ENCODE peak calls at places on chromosome 1, in nine cellular contexts. P, Y, B, I, F, V, L, O and M are unnamed samples.

GRCh38 chr1:152018537-152018936 is 18.3 kb downstream of the S100A11 start:
- DNase-seq in P (no peak), Y (no peak), B (no peak), I (no peak), F (no peak), V (no peak), L (peak; percentile 46), O (no peak), M (no peak)

GRCh38 chr1:47915677-47916353 is 81.4 kb downstream of the TRABD2B start:
- DNase-seq in P (no peak), Y (no peak), B (no peak), I (no peak), F (no peak), V (no peak), L (no peak), O (no peak), M (no peak)

GRCh38 chr1:7172804-7173203 is 387.6 kb downstream of the CAMTA1 start:
- DNase-seq in P (peak; percentile 87), Y (no peak), B (peak; percentile 16), I (peak; percentile 72), F (no peak), V (no peak), L (no peak), O (no peak), M (peak; percentile 71)

GRCh38 chr1:11357291-11357690 is 84.3 kb downstream of the UBIAD1 start:
- DNase-seq in P (no peak), Y (no peak), B (no peak), I (no peak), F (no peak), V (no peak), L (no peak), O (no peak), M (no peak)

GRCh38 chr1:176954242-176954641 is 210.3 kb downstream of the ASTN1 start:
- DNase-seq in P (no peak), Y (no peak), B (no peak), I (no peak), F (no peak), V (no peak), L (no peak), O (no peak), M (no peak)

GRCh38 chr1:36760081-36760480 is 274.2 kb downstream of the GRIK3 start:
- DNase-seq in P (no peak), Y (no peak), B (no peak), I (no peak), F (no peak), V (no peak), L (no peak), O (no peak), M (no peak)

GRCh38 chr1:12063141-12064072 is at the start of gene TNFRSF8:
- DNase-seq in P (no peak), Y (no peak), B (no peak), I (no peak), F (no peak), V (no peak), L (peak; percentile 17), O (no peak), M (peak; percentile 39)

GRCh38 chr1:116104667-116105066 is 6.5 kb upstream of the MAB21L3 start:
- DNase-seq in P (no peak), Y (no peak), B (no peak), I (no peak), F (no peak), V (no peak), L (no peak), O (no peak), M (no peak)

GRCh38 chr1:238624786-238625185 is 734.1 kb upstream of the ZP4 start:
- DNase-seq in P (no peak), Y (no peak), B (no peak), I (no peak), F (no peak), V (no peak), L (no peak), O (no peak), M (no peak)

GRCh38 chr1:244316986-244317655 is 134.6 kb downstream of the ADSS2 start:
- DNase-seq in P (no peak), Y (no peak), B (no peak), I (no peak), F (no peak), V (no peak), L (no peak), O (no peak), M (no peak)

GRCh38 chr1:44421374-44422028 is 16.4 kb downstream of the RNF220 start:
- DNase-seq in P (no peak), Y (no peak), B (no peak), I (no peak), F (no peak), V (no peak), L (no peak), O (no peak), M (no peak)

GRCh38 chr1:44425327-44426082 is 20.4 kb downstream of the RNF220 start:
- DNase-seq in P (no peak), Y (no peak), B (no peak), I (no peak), F (no peak), V (no peak), L (no peak), O (no peak), M (no peak)

GRCh38 chr1:44423706-44424546 is 18.9 kb downstream of the RNF220 start:
- DNase-seq in P (peak; percentile 23), Y (peak; percentile 72), B (peak; percentile 63), I (peak; percentile 75), F (peak; percentile 10), V (no peak), L (no peak), O (no peak), M (no peak)

GRCh38 chr1:44420535-44420934 is 15.5 kb downstream of the RNF220 start:
- DNase-seq in P (no peak), Y (no peak), B (no peak), I (no peak), F (no peak), V (no peak), L (no peak), O (no peak), M (no peak)

DNA sequence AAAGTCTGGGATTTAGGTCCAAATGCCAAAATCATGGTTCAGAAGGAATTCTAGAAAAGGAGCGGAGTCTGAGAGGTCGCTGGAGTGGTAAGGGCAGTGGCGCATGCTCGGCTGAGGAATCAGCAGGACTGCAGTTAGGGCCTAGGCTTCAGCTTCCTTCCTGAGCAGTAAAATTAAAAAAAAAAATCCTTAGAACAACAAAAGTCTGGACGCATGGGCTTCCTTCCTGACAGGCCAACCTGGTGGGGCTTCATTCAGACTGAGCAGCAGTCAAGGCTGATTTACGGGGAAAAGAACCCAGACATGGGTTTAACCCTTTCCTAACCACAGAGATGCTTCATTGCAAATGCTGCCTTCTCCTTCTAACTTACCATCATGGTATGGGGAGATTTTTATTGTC is 17.1 kb downstream of the RNF220 start:
- DNase-seq in P (no peak), Y (no peak), B (peak; percentile 30), I (no peak), F (no peak), V (no peak), L (no peak), O (no peak), M (no peak)
- H3K27me3 ChIP-seq in P (peaks cover 48% of the 10 kb centered on the region), Y (no peaks in the 10 kb centered on the region), B (peaks cover 50% of the 10 kb centered on the region), I (no peaks in the 10 kb centered on the region), F (peaks cover 37% of the 10 kb centered on the region), V (peaks cover 37% of the 10 kb centered on the region), L (peaks cover 31% of the 10 kb centered on the region), O (peaks cover 70% of the 10 kb centered on the region), M (no peaks in the 10 kb centered on the region)

GRCh38 chr1:200033511-200034261 is 6.2 kb downstream of the NR5A2 start:
- DNase-seq in P (no peak), Y (no peak), B (no peak), I (no peak), F (no peak), V (no peak), L (no peak), O (no peak), M (no peak)
- H3K27me3 ChIP-seq in P (peaks cover 93% of the 10 kb centered on the region), Y (no peaks in the 10 kb centered on the region), B (peaks cover 93% of the 10 kb centered on the region), I (no peaks in the 10 kb centered on the region), F (peaks cover 84% of the 10 kb centered on the region), V (peaks cover 49% of the 10 kb centered on the region), L (peaks cover 100% of the 10 kb centered on the region), O (peaks cover 73% of the 10 kb centered on the region), M (no peaks in the 10 kb centered on the region)

DNA sequence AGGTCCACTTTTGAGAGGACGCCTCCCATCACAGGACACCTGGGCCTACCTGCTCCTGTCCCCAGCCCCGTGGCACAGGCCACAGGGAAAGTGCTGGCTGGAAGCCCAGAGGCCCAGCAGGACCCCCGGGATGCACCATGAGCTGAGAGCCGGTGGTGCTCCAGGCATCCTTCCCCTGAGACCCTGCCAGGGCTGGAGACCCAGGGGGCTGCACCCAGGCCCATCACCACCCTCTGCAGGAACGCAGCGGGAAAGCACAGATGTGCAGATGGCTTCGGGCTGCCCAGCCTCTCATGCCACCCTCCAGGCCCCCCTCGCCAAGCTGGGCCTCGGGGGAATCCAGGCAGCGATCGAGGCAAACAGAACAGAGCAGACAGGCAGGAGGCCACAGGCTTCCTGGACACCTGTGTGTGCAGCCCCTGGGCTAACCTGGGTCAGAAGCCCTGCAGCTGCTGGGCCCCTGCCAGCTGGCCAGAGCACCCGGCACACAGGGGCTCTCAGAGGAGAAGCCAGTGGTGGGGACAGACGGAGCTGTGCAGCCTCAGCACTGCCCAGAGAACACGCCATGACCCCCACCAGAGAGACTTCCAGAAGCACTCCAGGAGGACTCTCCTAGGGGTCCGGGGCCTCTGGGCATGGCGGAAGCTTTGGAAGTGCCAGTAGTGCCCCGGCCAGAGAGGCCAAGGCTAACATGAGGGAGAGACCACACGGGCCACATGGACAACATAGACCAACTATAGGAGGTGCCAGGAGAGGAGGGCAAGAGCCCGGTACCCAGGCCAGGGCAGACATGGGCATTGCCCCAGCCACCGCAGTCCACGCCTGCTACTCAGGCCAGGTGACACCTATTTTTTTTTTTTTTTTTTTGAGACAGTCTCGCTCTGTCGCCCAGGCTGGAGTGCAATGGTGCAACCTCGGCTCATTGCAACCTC is 71.4 kb downstream of the ARHGEF16 start:
- DNase-seq in P (no peak), Y (no peak), B (no peak), I (no peak), F (no peak), V (no peak), L (no peak), O (no peak), M (no peak)
- H3K27me3 ChIP-seq in P (no peaks in the 10 kb centered on the region), Y (no peaks in the 10 kb centered on the region), B (no peaks in the 10 kb centered on the region), I (no peaks in the 10 kb centered on the region), F (no peaks in the 10 kb centered on the region), V (no peaks in the 10 kb centered on the region), L (no peaks in the 10 kb centered on the region), O (peaks cover 11% of the 10 kb centered on the region), M (no peaks in the 10 kb centered on the region)

GRCh38 chr1:96481410-96481809 is 240.2 kb upstream of the PTBP2 start:
- DNase-seq in P (no peak), Y (no peak), B (no peak), I (no peak), F (no peak), V (no peak), L (no peak), O (no peak), M (no peak)
- H3K27me3 ChIP-seq in P (no peaks in the 10 kb centered on the region), Y (no peaks in the 10 kb centered on the region), B (no peaks in the 10 kb centered on the region), I (no peaks in the 10 kb centered on the region), F (no peaks in the 10 kb centered on the region), V (no peaks in the 10 kb centered on the region), L (peaks cover 15% of the 10 kb centered on the region), O (no peaks in the 10 kb centered on the region), M (no peaks in the 10 kb centered on the region)